ENCODE peak calls at places on chromosomes 11 and 22, in seven cellular contexts. One of them, this sample, is unnamed.

GRCh38 chr11:61793084-61793828 is 545 bp downstream of the FEN1 start:
- DNase-seq in activated T-cell treated with anti-CD3 and anti-CD28 coated beads, Interleukin-2, amount 50 U/mL, for 72 hours: peak
- DNase-seq in AG09319: no peak
- DNase-seq in hepatocyte: no peak
- DNase-seq in activated naive CD4-positive, alpha-beta T cell treated with anti-CD3 and anti-CD28 coated beads, Interleukin-2, amount 50 U/mL, for 16 hours: no peak
- DNase-seq in posterior cingulate gyrus: no peak
- DNase-seq in stimulated activated CD8-positive, alpha-beta memory T cell treated with anti-CD3 and anti-CD28 coated beads, Interleukin-4, amount 100 ng/mL, for 1 hour: no peak
- DNase-seq in this sample: no peak

GRCh38 chr11:72686639-72687215 is 12.5 kb upstream of the PDE2A start:
- DNase-seq in posterior cingulate gyrus: no peak
- DNase-seq in activated naive CD4-positive, alpha-beta T cell treated with anti-CD3 and anti-CD28 coated beads, Interleukin-2, amount 50 U/mL, for 16 hours: no peak
- DNase-seq in hepatocyte: no peak
- DNase-seq in stimulated activated CD8-positive, alpha-beta memory T cell treated with anti-CD3 and anti-CD28 coated beads, Interleukin-4, amount 100 ng/mL, for 1 hour: no peak
- DNase-seq in AG09319: no peak
- DNase-seq in activated T-cell treated with anti-CD3 and anti-CD28 coated beads, Interleukin-2, amount 50 U/mL, for 72 hours: no peak
- DNase-seq in this sample: peak

GRCh38 chr22:22940961-22941605 is 53.5 kb downstream of the IGLL5 start:
- DNase-seq in posterior cingulate gyrus: no peak
- DNase-seq in stimulated activated CD8-positive, alpha-beta memory T cell treated with anti-CD3 and anti-CD28 coated beads, Interleukin-4, amount 100 ng/mL, for 1 hour: no peak
- DNase-seq in AG09319: no peak
- DNase-seq in activated naive CD4-positive, alpha-beta T cell treated with anti-CD3 and anti-CD28 coated beads, Interleukin-2, amount 50 U/mL, for 16 hours: no peak
- DNase-seq in hepatocyte: no peak
- DNase-seq in activated T-cell treated with anti-CD3 and anti-CD28 coated beads, Interleukin-2, amount 50 U/mL, for 72 hours: no peak
- DNase-seq in this sample: no peak

GRCh38 chr22:37206118-37206840 is 6.0 kb downstream of the SSTR3 start:
- DNase-seq in stimulated activated CD8-positive, alpha-beta memory T cell treated with anti-CD3 and anti-CD28 coated beads, Interleukin-4, amount 100 ng/mL, for 1 hour: no peak
- DNase-seq in hepatocyte: no peak
- DNase-seq in posterior cingulate gyrus: no peak
- DNase-seq in AG09319: no peak
- DNase-seq in activated T-cell treated with anti-CD3 and anti-CD28 coated beads, Interleukin-2, amount 50 U/mL, for 72 hours: no peak
- DNase-seq in activated naive CD4-positive, alpha-beta T cell treated with anti-CD3 and anti-CD28 coated beads, Interleukin-2, amount 50 U/mL, for 16 hours: peak
- DNase-seq in this sample: no peak

GRCh38 chr11:12214751-12215150 is 104.4 kb downstream of the MICAL2 start:
- DNase-seq in hepatocyte: no peak
- DNase-seq in AG09319: peak
- DNase-seq in posterior cingulate gyrus: no peak
- DNase-seq in stimulated activated CD8-positive, alpha-beta memory T cell treated with anti-CD3 and anti-CD28 coated beads, Interleukin-4, amount 100 ng/mL, for 1 hour: no peak
- DNase-seq in activated naive CD4-positive, alpha-beta T cell treated with anti-CD3 and anti-CD28 coated beads, Interleukin-2, amount 50 U/mL, for 16 hours: no peak
- DNase-seq in activated T-cell treated with anti-CD3 and anti-CD28 coated beads, Interleukin-2, amount 50 U/mL, for 72 hours: no peak
- DNase-seq in this sample: peak

GRCh38 chr22:32044477-32044876 is 1.4 kb downstream of the SLC5A1 start:
- DNase-seq in stimulated activated CD8-positive, alpha-beta memory T cell treated with anti-CD3 and anti-CD28 coated beads, Interleukin-4, amount 100 ng/mL, for 1 hour: no peak
- DNase-seq in activated naive CD4-positive, alpha-beta T cell treated with anti-CD3 and anti-CD28 coated beads, Interleukin-2, amount 50 U/mL, for 16 hours: no peak
- DNase-seq in hepatocyte: no peak
- DNase-seq in posterior cingulate gyrus: no peak
- DNase-seq in AG09319: no peak
- DNase-seq in activated T-cell treated with anti-CD3 and anti-CD28 coated beads, Interleukin-2, amount 50 U/mL, for 72 hours: no peak
- DNase-seq in this sample: no peak

GRCh38 chr22:39292002-39292401 is 27.4 kb downstream of the RPL3 start:
- DNase-seq in AG09319: no peak
- DNase-seq in activated T-cell treated with anti-CD3 and anti-CD28 coated beads, Interleukin-2, amount 50 U/mL, for 72 hours: no peak
- DNase-seq in posterior cingulate gyrus: no peak
- DNase-seq in activated naive CD4-positive, alpha-beta T cell treated with anti-CD3 and anti-CD28 coated beads, Interleukin-2, amount 50 U/mL, for 16 hours: no peak
- DNase-seq in hepatocyte: no peak
- DNase-seq in stimulated activated CD8-positive, alpha-beta memory T cell treated with anti-CD3 and anti-CD28 coated beads, Interleukin-4, amount 100 ng/mL, for 1 hour: no peak
- DNase-seq in this sample: no peak

GRCh38 chr22:11629661-11630385 is 3898.2 kb upstream of the OR11H1 start:
- DNase-seq in AG09319: no peak
- DNase-seq in activated T-cell treated with anti-CD3 and anti-CD28 coated beads, Interleukin-2, amount 50 U/mL, for 72 hours: no peak
- DNase-seq in stimulated activated CD8-positive, alpha-beta memory T cell treated with anti-CD3 and anti-CD28 coated beads, Interleukin-4, amount 100 ng/mL, for 1 hour: no peak
- DNase-seq in hepatocyte: no peak
- DNase-seq in activated naive CD4-positive, alpha-beta T cell treated with anti-CD3 and anti-CD28 coated beads, Interleukin-2, amount 50 U/mL, for 16 hours: no peak
- DNase-seq in posterior cingulate gyrus: peak
- DNase-seq in this sample: no peak

GRCh38 chr11:130068986-130069683 is 559 bp upstream of the APLP2 start:
- DNase-seq in posterior cingulate gyrus: peak
- DNase-seq in hepatocyte: peak
- DNase-seq in activated naive CD4-positive, alpha-beta T cell treated with anti-CD3 and anti-CD28 coated beads, Interleukin-2, amount 50 U/mL, for 16 hours: peak
- DNase-seq in AG09319: peak
- DNase-seq in stimulated activated CD8-positive, alpha-beta memory T cell treated with anti-CD3 and anti-CD28 coated beads, Interleukin-4, amount 100 ng/mL, for 1 hour: no peak
- DNase-seq in activated T-cell treated with anti-CD3 and anti-CD28 coated beads, Interleukin-2, amount 50 U/mL, for 72 hours: peak
- DNase-seq in this sample: peak

GRCh38 chr22:23856721-23857605 is 712 bp upstream of the SLC2A11 start:
- DNase-seq in activated T-cell treated with anti-CD3 and anti-CD28 coated beads, Interleukin-2, amount 50 U/mL, for 72 hours: peak
- DNase-seq in posterior cingulate gyrus: no peak
- DNase-seq in hepatocyte: peak
- DNase-seq in activated naive CD4-positive, alpha-beta T cell treated with anti-CD3 and anti-CD28 coated beads, Interleukin-2, amount 50 U/mL, for 16 hours: no peak
- DNase-seq in AG09319: peak
- DNase-seq in stimulated activated CD8-positive, alpha-beta memory T cell treated with anti-CD3 and anti-CD28 coated beads, Interleukin-4, amount 100 ng/mL, for 1 hour: no peak
- DNase-seq in this sample: peak

GRCh38 chr11:92628401-92629292 is 340.8 kb upstream of the MTNR1B start:
- DNase-seq in activated naive CD4-positive, alpha-beta T cell treated with anti-CD3 and anti-CD28 coated beads, Interleukin-2, amount 50 U/mL, for 16 hours: no peak
- DNase-seq in hepatocyte: no peak
- DNase-seq in stimulated activated CD8-positive, alpha-beta memory T cell treated with anti-CD3 and anti-CD28 coated beads, Interleukin-4, amount 100 ng/mL, for 1 hour: no peak
- DNase-seq in posterior cingulate gyrus: no peak
- DNase-seq in AG09319: no peak
- DNase-seq in activated T-cell treated with anti-CD3 and anti-CD28 coated beads, Interleukin-2, amount 50 U/mL, for 72 hours: no peak
- DNase-seq in this sample: no peak

GRCh38 chr11:31419669-31420068 is 50.0 kb downstream of the DNAJC24 start:
- DNase-seq in posterior cingulate gyrus: no peak
- DNase-seq in activated T-cell treated with anti-CD3 and anti-CD28 coated beads, Interleukin-2, amount 50 U/mL, for 72 hours: no peak
- DNase-seq in AG09319: no peak
- DNase-seq in stimulated activated CD8-positive, alpha-beta memory T cell treated with anti-CD3 and anti-CD28 coated beads, Interleukin-4, amount 100 ng/mL, for 1 hour: no peak
- DNase-seq in activated naive CD4-positive, alpha-beta T cell treated with anti-CD3 and anti-CD28 coated beads, Interleukin-2, amount 50 U/mL, for 16 hours: no peak
- DNase-seq in hepatocyte: no peak
- DNase-seq in this sample: no peak

GRCh38 chr11:58061813-58062212 is 31.1 kb downstream of the OR6Q1 start:
- DNase-seq in stimulated activated CD8-positive, alpha-beta memory T cell treated with anti-CD3 and anti-CD28 coated beads, Interleukin-4, amount 100 ng/mL, for 1 hour: no peak
- DNase-seq in posterior cingulate gyrus: no peak
- DNase-seq in AG09319: no peak
- DNase-seq in hepatocyte: no peak
- DNase-seq in activated naive CD4-positive, alpha-beta T cell treated with anti-CD3 and anti-CD28 coated beads, Interleukin-2, amount 50 U/mL, for 16 hours: no peak
- DNase-seq in activated T-cell treated with anti-CD3 and anti-CD28 coated beads, Interleukin-2, amount 50 U/mL, for 72 hours: no peak
- DNase-seq in this sample: peak

GRCh38 chr22:42865536-42865935 is 8.5 kb upstream of the ARFGAP3 start:
- DNase-seq in activated naive CD4-positive, alpha-beta T cell treated with anti-CD3 and anti-CD28 coated beads, Interleukin-2, amount 50 U/mL, for 16 hours: no peak
- DNase-seq in stimulated activated CD8-positive, alpha-beta memory T cell treated with anti-CD3 and anti-CD28 coated beads, Interleukin-4, amount 100 ng/mL, for 1 hour: no peak
- DNase-seq in posterior cingulate gyrus: peak
- DNase-seq in AG09319: no peak
- DNase-seq in hepatocyte: no peak
- DNase-seq in activated T-cell treated with anti-CD3 and anti-CD28 coated beads, Interleukin-2, amount 50 U/mL, for 72 hours: no peak
- DNase-seq in this sample: no peak

GRCh38 chr11:2561283-2562180 is 116.7 kb downstream of the KCNQ1 start:
- DNase-seq in stimulated activated CD8-positive, alpha-beta memory T cell treated with anti-CD3 and anti-CD28 coated beads, Interleukin-4, amount 100 ng/mL, for 1 hour: no peak
- DNase-seq in AG09319: no peak
- DNase-seq in posterior cingulate gyrus: peak
- DNase-seq in activated T-cell treated with anti-CD3 and anti-CD28 coated beads, Interleukin-2, amount 50 U/mL, for 72 hours: no peak
- DNase-seq in hepatocyte: no peak
- DNase-seq in activated naive CD4-positive, alpha-beta T cell treated with anti-CD3 and anti-CD28 coated beads, Interleukin-2, amount 50 U/mL, for 16 hours: peak
- DNase-seq in this sample: no peak

GRCh38 chr22:44968736-44969135 is 41.1 kb downstream of the PHF21B start:
- DNase-seq in AG09319: no peak
- DNase-seq in activated T-cell treated with anti-CD3 and anti-CD28 coated beads, Interleukin-2, amount 50 U/mL, for 72 hours: no peak
- DNase-seq in activated naive CD4-positive, alpha-beta T cell treated with anti-CD3 and anti-CD28 coated beads, Interleukin-2, amount 50 U/mL, for 16 hours: no peak
- DNase-seq in stimulated activated CD8-positive, alpha-beta memory T cell treated with anti-CD3 and anti-CD28 coated beads, Interleukin-4, amount 100 ng/mL, for 1 hour: no peak
- DNase-seq in posterior cingulate gyrus: no peak
- DNase-seq in hepatocyte: no peak
- DNase-seq in this sample: no peak

GRCh38 chr22:37126383-37126782 is 16.9 kb upstream of the TMPRSS6 start:
- DNase-seq in activated T-cell treated with anti-CD3 and anti-CD28 coated beads, Interleukin-2, amount 50 U/mL, for 72 hours: peak
- DNase-seq in AG09319: no peak
- DNase-seq in hepatocyte: no peak
- DNase-seq in posterior cingulate gyrus: no peak
- DNase-seq in stimulated activated CD8-positive, alpha-beta memory T cell treated with anti-CD3 and anti-CD28 coated beads, Interleukin-4, amount 100 ng/mL, for 1 hour: no peak
- DNase-seq in activated naive CD4-positive, alpha-beta T cell treated with anti-CD3 and anti-CD28 coated beads, Interleukin-2, amount 50 U/mL, for 16 hours: no peak
- DNase-seq in this sample: peak

GRCh38 chr11:536841-537621 is at the start of gene LRRC56:
- DNase-seq in stimulated activated CD8-positive, alpha-beta memory T cell treated with anti-CD3 and anti-CD28 coated beads, Interleukin-4, amount 100 ng/mL, for 1 hour: peak
- DNase-seq in hepatocyte: peak
- DNase-seq in AG09319: peak
- DNase-seq in activated naive CD4-positive, alpha-beta T cell treated with anti-CD3 and anti-CD28 coated beads, Interleukin-2, amount 50 U/mL, for 16 hours: peak
- DNase-seq in activated T-cell treated with anti-CD3 and anti-CD28 coated beads, Interleukin-2, amount 50 U/mL, for 72 hours: peak
- DNase-seq in posterior cingulate gyrus: peak
- DNase-seq in this sample: peak

GRCh38 chr11:16632295-16633200 is 105.9 kb upstream of the C11orf58 start:
- DNase-seq in hepatocyte: peak
- DNase-seq in AG09319: no peak
- DNase-seq in activated naive CD4-positive, alpha-beta T cell treated with anti-CD3 and anti-CD28 coated beads, Interleukin-2, amount 50 U/mL, for 16 hours: no peak
- DNase-seq in activated T-cell treated with anti-CD3 and anti-CD28 coated beads, Interleukin-2, amount 50 U/mL, for 72 hours: no peak
- DNase-seq in posterior cingulate gyrus: peak
- DNase-seq in stimulated activated CD8-positive, alpha-beta memory T cell treated with anti-CD3 and anti-CD28 coated beads, Interleukin-4, amount 100 ng/mL, for 1 hour: no peak
- DNase-seq in this sample: peak

GRCh38 chr22:19687561-19688300 is 26.6 kb upstream of the SEPTIN5 start:
- DNase-seq in activated T-cell treated with anti-CD3 and anti-CD28 coated beads, Interleukin-2, amount 50 U/mL, for 72 hours: no peak
- DNase-seq in hepatocyte: no peak
- DNase-seq in stimulated activated CD8-positive, alpha-beta memory T cell treated with anti-CD3 and anti-CD28 coated beads, Interleukin-4, amount 100 ng/mL, for 1 hour: no peak
- DNase-seq in posterior cingulate gyrus: peak
- DNase-seq in AG09319: no peak
- DNase-seq in activated naive CD4-positive, alpha-beta T cell treated with anti-CD3 and anti-CD28 coated beads, Interleukin-2, amount 50 U/mL, for 16 hours: no peak
- DNase-seq in this sample: no peak

GRCh38 chr22:48781868-48782267 is 1045.8 kb downstream of the BRD1 start:
- DNase-seq in AG09319: no peak
- DNase-seq in activated T-cell treated with anti-CD3 and anti-CD28 coated beads, Interleukin-2, amount 50 U/mL, for 72 hours: no peak
- DNase-seq in stimulated activated CD8-positive, alpha-beta memory T cell treated with anti-CD3 and anti-CD28 coated beads, Interleukin-4, amount 100 ng/mL, for 1 hour: no peak
- DNase-seq in activated naive CD4-positive, alpha-beta T cell treated with anti-CD3 and anti-CD28 coated beads, Interleukin-2, amount 50 U/mL, for 16 hours: no peak
- DNase-seq in posterior cingulate gyrus: no peak
- DNase-seq in hepatocyte: no peak
- DNase-seq in this sample: no peak

GRCh38 chr11:59261150-59261549 is 48.4 kb upstream of the MPEG1 start:
- DNase-seq in stimulated activated CD8-positive, alpha-beta memory T cell treated with anti-CD3 and anti-CD28 coated beads, Interleukin-4, amount 100 ng/mL, for 1 hour: no peak
- DNase-seq in activated T-cell treated with anti-CD3 and anti-CD28 coated beads, Interleukin-2, amount 50 U/mL, for 72 hours: no peak
- DNase-seq in hepatocyte: no peak
- DNase-seq in posterior cingulate gyrus: no peak
- DNase-seq in activated naive CD4-positive, alpha-beta T cell treated with anti-CD3 and anti-CD28 coated beads, Interleukin-2, amount 50 U/mL, for 16 hours: no peak
- DNase-seq in AG09319: no peak
- DNase-seq in this sample: no peak

GRCh38 chr22:27845603-27846100 is 44.1 kb upstream of the MN1 start:
- DNase-seq in stimulated activated CD8-positive, alpha-beta memory T cell treated with anti-CD3 and anti-CD28 coated beads, Interleukin-4, amount 100 ng/mL, for 1 hour: no peak
- DNase-seq in activated naive CD4-positive, alpha-beta T cell treated with anti-CD3 and anti-CD28 coated beads, Interleukin-2, amount 50 U/mL, for 16 hours: no peak
- DNase-seq in AG09319: no peak
- DNase-seq in posterior cingulate gyrus: no peak
- DNase-seq in hepatocyte: no peak
- DNase-seq in activated T-cell treated with anti-CD3 and anti-CD28 coated beads, Interleukin-2, amount 50 U/mL, for 72 hours: no peak
- DNase-seq in this sample: no peak

GRCh38 chr11:126146454-126147192 is 64.8 kb downstream of the RPUSD4 start:
- DNase-seq in activated T-cell treated with anti-CD3 and anti-CD28 coated beads, Interleukin-2, amount 50 U/mL, for 72 hours: no peak
- DNase-seq in hepatocyte: no peak
- DNase-seq in posterior cingulate gyrus: peak
- DNase-seq in AG09319: no peak
- DNase-seq in activated naive CD4-positive, alpha-beta T cell treated with anti-CD3 and anti-CD28 coated beads, Interleukin-2, amount 50 U/mL, for 16 hours: no peak
- DNase-seq in stimulated activated CD8-positive, alpha-beta memory T cell treated with anti-CD3 and anti-CD28 coated beads, Interleukin-4, amount 100 ng/mL, for 1 hour: no peak
- DNase-seq in this sample: no peak

GRCh38 chr11:128298271-128298670 is 289.1 kb downstream of the ETS1 start:
- DNase-seq in activated T-cell treated with anti-CD3 and anti-CD28 coated beads, Interleukin-2, amount 50 U/mL, for 72 hours: no peak
- DNase-seq in AG09319: no peak
- DNase-seq in activated naive CD4-positive, alpha-beta T cell treated with anti-CD3 and anti-CD28 coated beads, Interleukin-2, amount 50 U/mL, for 16 hours: no peak
- DNase-seq in hepatocyte: no peak
- DNase-seq in posterior cingulate gyrus: no peak
- DNase-seq in stimulated activated CD8-positive, alpha-beta memory T cell treated with anti-CD3 and anti-CD28 coated beads, Interleukin-4, amount 100 ng/mL, for 1 hour: no peak
- DNase-seq in this sample: no peak

GRCh38 chr11:91295591-91295990 is 929.0 kb upstream of the FAT3 start:
- DNase-seq in hepatocyte: no peak
- DNase-seq in AG09319: no peak
- DNase-seq in posterior cingulate gyrus: no peak
- DNase-seq in activated T-cell treated with anti-CD3 and anti-CD28 coated beads, Interleukin-2, amount 50 U/mL, for 72 hours: no peak
- DNase-seq in activated naive CD4-positive, alpha-beta T cell treated with anti-CD3 and anti-CD28 coated beads, Interleukin-2, amount 50 U/mL, for 16 hours: no peak
- DNase-seq in stimulated activated CD8-positive, alpha-beta memory T cell treated with anti-CD3 and anti-CD28 coated beads, Interleukin-4, amount 100 ng/mL, for 1 hour: no peak
- DNase-seq in this sample: no peak

GRCh38 chr22:19970479-19971275 is 29.1 kb upstream of the TXNRD2 start:
- DNase-seq in posterior cingulate gyrus: peak
- DNase-seq in hepatocyte: peak
- DNase-seq in AG09319: no peak
- DNase-seq in activated T-cell treated with anti-CD3 and anti-CD28 coated beads, Interleukin-2, amount 50 U/mL, for 72 hours: peak
- DNase-seq in activated naive CD4-positive, alpha-beta T cell treated with anti-CD3 and anti-CD28 coated beads, Interleukin-2, amount 50 U/mL, for 16 hours: peak
- DNase-seq in stimulated activated CD8-positive, alpha-beta memory T cell treated with anti-CD3 and anti-CD28 coated beads, Interleukin-4, amount 100 ng/mL, for 1 hour: peak
- DNase-seq in this sample: peak

GRCh38 chr11:6576471-6577373 is 26.7 kb downstream of the RRP8 start:
- DNase-seq in activated naive CD4-positive, alpha-beta T cell treated with anti-CD3 and anti-CD28 coated beads, Interleukin-2, amount 50 U/mL, for 16 hours: no peak
- DNase-seq in hepatocyte: peak
- DNase-seq in posterior cingulate gyrus: no peak
- DNase-seq in stimulated activated CD8-positive, alpha-beta memory T cell treated with anti-CD3 and anti-CD28 coated beads, Interleukin-4, amount 100 ng/mL, for 1 hour: no peak
- DNase-seq in activated T-cell treated with anti-CD3 and anti-CD28 coated beads, Interleukin-2, amount 50 U/mL, for 72 hours: no peak
- DNase-seq in AG09319: peak
- DNase-seq in this sample: peak

GRCh38 chr11:113242767-113243397 is 71.5 kb upstream of the TTC12 start:
- DNase-seq in stimulated activated CD8-positive, alpha-beta memory T cell treated with anti-CD3 and anti-CD28 coated beads, Interleukin-4, amount 100 ng/mL, for 1 hour: no peak
- DNase-seq in posterior cingulate gyrus: no peak
- DNase-seq in hepatocyte: peak
- DNase-seq in activated T-cell treated with anti-CD3 and anti-CD28 coated beads, Interleukin-2, amount 50 U/mL, for 72 hours: peak
- DNase-seq in activated naive CD4-positive, alpha-beta T cell treated with anti-CD3 and anti-CD28 coated beads, Interleukin-2, amount 50 U/mL, for 16 hours: no peak
- DNase-seq in AG09319: peak
- DNase-seq in this sample: peak

GRCh38 chr11:70173018-70173417 is 30.1 kb upstream of the FADD start:
- DNase-seq in activated naive CD4-positive, alpha-beta T cell treated with anti-CD3 and anti-CD28 coated beads, Interleukin-2, amount 50 U/mL, for 16 hours: no peak
- DNase-seq in AG09319: no peak
- DNase-seq in stimulated activated CD8-positive, alpha-beta memory T cell treated with anti-CD3 and anti-CD28 coated beads, Interleukin-4, amount 100 ng/mL, for 1 hour: no peak
- DNase-seq in hepatocyte: no peak
- DNase-seq in posterior cingulate gyrus: no peak
- DNase-seq in activated T-cell treated with anti-CD3 and anti-CD28 coated beads, Interleukin-2, amount 50 U/mL, for 72 hours: no peak
- DNase-seq in this sample: no peak

GRCh38 chr11:114397349-114397982 is 2.8 kb downstream of the C11orf71 start:
- DNase-seq in hepatocyte: no peak
- DNase-seq in posterior cingulate gyrus: no peak
- DNase-seq in activated T-cell treated with anti-CD3 and anti-CD28 coated beads, Interleukin-2, amount 50 U/mL, for 72 hours: no peak
- DNase-seq in stimulated activated CD8-positive, alpha-beta memory T cell treated with anti-CD3 and anti-CD28 coated beads, Interleukin-4, amount 100 ng/mL, for 1 hour: no peak
- DNase-seq in AG09319: no peak
- DNase-seq in activated naive CD4-positive, alpha-beta T cell treated with anti-CD3 and anti-CD28 coated beads, Interleukin-2, amount 50 U/mL, for 16 hours: no peak
- DNase-seq in this sample: no peak

GRCh38 chr11:77381749-77382693 is 80.5 kb upstream of the GDPD4 start:
- DNase-seq in activated naive CD4-positive, alpha-beta T cell treated with anti-CD3 and anti-CD28 coated beads, Interleukin-2, amount 50 U/mL, for 16 hours: no peak
- DNase-seq in hepatocyte: peak
- DNase-seq in stimulated activated CD8-positive, alpha-beta memory T cell treated with anti-CD3 and anti-CD28 coated beads, Interleukin-4, amount 100 ng/mL, for 1 hour: no peak
- DNase-seq in posterior cingulate gyrus: no peak
- DNase-seq in AG09319: peak
- DNase-seq in activated T-cell treated with anti-CD3 and anti-CD28 coated beads, Interleukin-2, amount 50 U/mL, for 72 hours: no peak
- DNase-seq in this sample: peak

GRCh38 chr22:36417281-36417686 is 29.5 kb upstream of the MYH9 start:
- DNase-seq in activated naive CD4-positive, alpha-beta T cell treated with anti-CD3 and anti-CD28 coated beads, Interleukin-2, amount 50 U/mL, for 16 hours: no peak
- DNase-seq in hepatocyte: no peak
- DNase-seq in stimulated activated CD8-positive, alpha-beta memory T cell treated with anti-CD3 and anti-CD28 coated beads, Interleukin-4, amount 100 ng/mL, for 1 hour: no peak
- DNase-seq in activated T-cell treated with anti-CD3 and anti-CD28 coated beads, Interleukin-2, amount 50 U/mL, for 72 hours: no peak
- DNase-seq in posterior cingulate gyrus: no peak
- DNase-seq in AG09319: no peak
- DNase-seq in this sample: no peak

GRCh38 chr11:58762284-58763119 is 30.8 kb upstream of the GLYAT start:
- DNase-seq in posterior cingulate gyrus: no peak
- DNase-seq in hepatocyte: peak
- DNase-seq in stimulated activated CD8-positive, alpha-beta memory T cell treated with anti-CD3 and anti-CD28 coated beads, Interleukin-4, amount 100 ng/mL, for 1 hour: no peak
- DNase-seq in activated naive CD4-positive, alpha-beta T cell treated with anti-CD3 and anti-CD28 coated beads, Interleukin-2, amount 50 U/mL, for 16 hours: no peak
- DNase-seq in AG09319: no peak
- DNase-seq in activated T-cell treated with anti-CD3 and anti-CD28 coated beads, Interleukin-2, amount 50 U/mL, for 72 hours: no peak
- DNase-seq in this sample: no peak

GRCh38 chr11:105553015-105553414 is 56.9 kb upstream of the GRIA4 start:
- DNase-seq in hepatocyte: peak
- DNase-seq in posterior cingulate gyrus: no peak
- DNase-seq in stimulated activated CD8-positive, alpha-beta memory T cell treated with anti-CD3 and anti-CD28 coated beads, Interleukin-4, amount 100 ng/mL, for 1 hour: no peak
- DNase-seq in activated T-cell treated with anti-CD3 and anti-CD28 coated beads, Interleukin-2, amount 50 U/mL, for 72 hours: no peak
- DNase-seq in AG09319: no peak
- DNase-seq in activated naive CD4-positive, alpha-beta T cell treated with anti-CD3 and anti-CD28 coated beads, Interleukin-2, amount 50 U/mL, for 16 hours: no peak
- DNase-seq in this sample: peak